ENCODE peak calls at places on chromosomes 11 and 22, in eight cellular contexts. F is adrenal gland, V is sigmoid colon, D is upper lobe of right lung, X is body of pancreas, A is nephron progenitor cell, Z is SK-N-SH, M is ovary. C is an unnamed sample.

GRCh38 chr11:67572747-67573419 is 10.7 kb upstream of the GSTP1 start:
- DNase-seq in V (peak; percentile 82), M (no peak), X (peak; percentile 86), D (peak; percentile 77), Z (peak; percentile 53), A (no peak), F (peak; percentile 54), C (peak; percentile 22)

GRCh38 chr22:45757068-45757467 is 85.4 kb downstream of the ATXN10 start:
- DNase-seq in D (no peak), V (peak; percentile 71), M (peak; percentile 59), X (peak; percentile 36), Z (no peak), A (peak; percentile 50), F (peak; percentile 33), C (no peak)

GRCh38 chr22:38767313-38767712 is 11.5 kb upstream of the SUN2 start:
- DNase-seq in F (no peak), Z (no peak), M (no peak), V (no peak), X (no peak), D (no peak), A (no peak), C (no peak)

GRCh38 chr11:94400075-94400838 is 962 bp downstream of the GPR83 start:
- DNase-seq in Z (peak; percentile 58), X (no peak), V (no peak), D (no peak), F (no peak), A (no peak), M (no peak), C (no peak)

GRCh38 chr22:26172389-26172990 is 3.2 kb downstream of the SEZ6L start:
- DNase-seq in A (peak; percentile 71), X (peak; percentile 60), Z (peak; percentile 61), V (no peak), M (no peak), F (peak; percentile 39), D (no peak), C (no peak)

GRCh38 chr22:49503896-49504521 is 323.7 kb downstream of the BRD1 start:
- DNase-seq in V (no peak), D (no peak), A (no peak), M (no peak), F (no peak), Z (no peak), X (no peak), C (no peak)

GRCh38 chr11:16613401-16614381 is 124.8 kb upstream of the C11orf58 start:
- DNase-seq in D (peak; percentile 91), Z (peak; percentile 91), X (peak; percentile 91), V (peak; percentile 89), F (peak; percentile 87), A (peak; percentile 91), M (peak; percentile 84), C (peak; percentile 27)

GRCh38 chr22:36379593-36380361 is 8.0 kb downstream of the MYH9 start:
- DNase-seq in M (no peak), A (no peak), F (no peak), D (no peak), X (no peak), V (no peak), Z (no peak), C (no peak)

GRCh38 chr22:45616432-45616831 is 55.2 kb upstream of the ATXN10 start:
- DNase-seq in M (no peak), A (no peak), D (no peak), Z (no peak), F (no peak), V (no peak), X (no peak), C (no peak)

GRCh38 chr11:66418168-66418985 is 2.5 kb upstream of the NPAS4 start:
- DNase-seq in A (peak; percentile 98), D (no peak), F (peak; percentile 84), M (peak; percentile 69), X (peak; percentile 71), Z (peak; percentile 85), V (peak; percentile 97), C (peak; percentile 13)

GRCh38 chr11:129610125-129610524 is 205.5 kb upstream of the TMEM45B start:
- DNase-seq in V (no peak), F (no peak), D (no peak), A (no peak), X (no peak), Z (no peak), M (no peak), C (no peak)

GRCh38 chr11:27192184-27192583 is 151.6 kb downstream of the BBOX1 start:
- DNase-seq in A (no peak), F (no peak), Z (no peak), X (no peak), D (no peak), M (no peak), V (no peak), C (no peak)

GRCh38 chr11:128164090-128164741 is 423.1 kb downstream of the ETS1 start:
- DNase-seq in D (no peak), M (no peak), Z (no peak), F (no peak), V (no peak), A (no peak), X (no peak), C (no peak)

GRCh38 chr11:32430586-32431357 is 4.6 kb downstream of the WT1 start:
- DNase-seq in V (no peak), X (peak; percentile 8), A (peak; percentile 71), M (peak; percentile 88), Z (peak; percentile 54), D (no peak), F (no peak), C (no peak)

GRCh38 chr11:72798361-72798760 is 4.5 kb upstream of the STARD10 start:
- DNase-seq in F (no peak), A (no peak), Z (no peak), D (no peak), V (no peak), X (no peak), M (no peak), C (no peak)

GRCh38 chr11:120912504-120912903 is 111.4 kb upstream of the TBCEL start:
- DNase-seq in Z (peak; percentile 51), F (no peak), M (no peak), X (peak; percentile 16), A (no peak), V (no peak), D (no peak), C (peak; percentile 44)

GRCh38 chr11:48354677-48355076 is 11.6 kb downstream of the OR4C5 start:
- DNase-seq in D (no peak), A (no peak), M (no peak), F (no peak), Z (no peak), V (no peak), X (no peak), C (no peak)

GRCh38 chr11:66951135-66951534 is 7.0 kb downstream of the PC start:
- DNase-seq in X (no peak), D (no peak), V (no peak), Z (no peak), F (no peak), A (no peak), M (no peak), C (no peak)

GRCh38 chr11:69293819-69294505 is at the start of gene MYEOV:
- DNase-seq in Z (peak; percentile 78), A (peak; percentile 60), D (peak; percentile 80), F (no peak), X (no peak), M (no peak), V (no peak), C (peak; percentile 4)

GRCh38 chr22:24265734-24266133 is 4.9 kb upstream of the SPECC1L start:
- DNase-seq in F (no peak), D (no peak), Z (no peak), V (no peak), M (no peak), X (no peak), A (no peak), C (no peak)

GRCh38 chr11:128047026-128047425 is 540.3 kb downstream of the ETS1 start:
- DNase-seq in Z (no peak), F (no peak), D (no peak), A (no peak), V (no peak), M (no peak), X (no peak), C (no peak)

GRCh38 chr11:106670069-106670468 is 348.2 kb downstream of the GUCY1A2 start:
- DNase-seq in F (no peak), Z (no peak), X (no peak), V (no peak), M (no peak), A (no peak), D (no peak), C (no peak)

GRCh38 chr22:30767656-30768055 is 73.0 kb downstream of the OSBP2 start:
- DNase-seq in V (no peak), D (no peak), X (no peak), F (no peak), Z (no peak), M (no peak), A (peak; percentile 19), C (no peak)

GRCh38 chr22:30763815-30764686 is 69.4 kb downstream of the OSBP2 start:
- DNase-seq in M (peak; percentile 22), A (peak; percentile 60), X (peak; percentile 74), Z (peak; percentile 72), F (peak; percentile 67), V (no peak), D (no peak), C (peak; percentile 76)
- TF ChIP-seq CTCF in M (no peak), A (peak; percentile 67), X (peak; percentile 60), Z (peak; percentile 84), F (peak; percentile 77), V (peak; percentile 47), D (peak; percentile 60), C (peak; percentile 73)

GRCh38 chr11:8312966-8313365 is 49.3 kb upstream of the LMO1 start:
- DNase-seq in V (peak; percentile 38), D (no peak), X (no peak), M (no peak), Z (no peak), F (no peak), A (no peak), C (no peak)
- TF ChIP-seq CTCF in V (no peak), D (no peak), X (no peak), M (no peak), Z (no peak), F (no peak), A (no peak), C (no peak)

GRCh38 chr11:77347962-77348361 is 46.5 kb upstream of the GDPD4 start:
- DNase-seq in X (no peak), V (no peak), D (no peak), A (no peak), Z (no peak), M (no peak), F (no peak), C (no peak)

GRCh38 chr11:77346906-77347603 is 45.6 kb upstream of the GDPD4 start:
- DNase-seq in X (no peak), D (no peak), A (no peak), M (no peak), Z (no peak), F (no peak), V (no peak), C (no peak)

GRCh38 chr11:77351281-77351905 is 49.9 kb upstream of the GDPD4 start:
- DNase-seq in V (no peak), X (no peak), F (no peak), D (no peak), M (no peak), Z (no peak), A (no peak), C (no peak)

GRCh38 chr11:77340501-77340900 is 39.0 kb upstream of the GDPD4 start:
- DNase-seq in V (no peak), Z (no peak), D (no peak), F (no peak), A (no peak), X (no peak), M (no peak), C (no peak)

GRCh38 chr11:77345621-77346020 is 44.1 kb upstream of the GDPD4 start:
- DNase-seq in A (no peak), X (no peak), V (no peak), M (no peak), D (no peak), Z (no peak), F (no peak), C (no peak)
- TF ChIP-seq CTCF in A (no peak), X (no peak), V (no peak), M (no peak), D (no peak), Z (peak; percentile 28), F (no peak), C (no peak)

GRCh38 chr11:108135845-108136599 is 14.7 kb downstream of the ACAT1 start:
- DNase-seq in D (no peak), X (no peak), M (no peak), Z (no peak), V (no peak), A (no peak), F (no peak), C (peak; percentile 61)
- TF ChIP-seq CTCF in D (no peak), X (no peak), M (no peak), Z (peak; percentile 43), V (no peak), A (no peak), F (peak; percentile 8), C (peak; percentile 63)

C was measured in LNCaP clone FGC.